ENCODE peak calls at places on chromosomes 13 and 19, in seven cellular contexts. R, Y, P, D, F, V and B are unnamed samples.

GRCh38 chr13:38582133-38582532 is 104.7 kb upstream of the FREM2 start:
- DNase-seq in R (no peak), Y (peak), P (no peak), D (no peak), F (peak), V (no peak), B (peak)

GRCh38 chr19:4052114-4052992 is 14.3 kb downstream of the ZBTB7A start:
- DNase-seq in R (peak), Y (no peak), P (no peak), D (no peak), F (no peak), V (peak), B (no peak)

GRCh38 chr19:4977299-4978174 is 8.6 kb downstream of the KDM4B start:
- DNase-seq in R (peak), Y (no peak), P (no peak), D (peak), F (peak), V (peak), B (peak)

GRCh38 chr19:57934820-57935665 is at the start of gene ZNF418:
- DNase-seq in R (peak), Y (peak), P (no peak), D (peak), F (peak), V (peak), B (peak)

GRCh38 chr13:107461751-107462150 is 753.6 kb downstream of the LIG4 start:
- DNase-seq in R (no peak), Y (no peak), P (no peak), D (no peak), F (peak), V (no peak), B (peak)

GRCh38 chr13:23751195-23751594 is 138.0 kb downstream of the MIPEP start:
- DNase-seq in R (no peak), Y (peak), P (no peak), D (no peak), F (peak), V (no peak), B (no peak)

GRCh38 chr13:113768018-113768905 is 9.2 kb downstream of the TMEM255B start:
- DNase-seq in R (no peak), Y (no peak), P (no peak), D (peak), F (no peak), V (no peak), B (no peak)

GRCh38 chr13:69857188-69857821 is 250.3 kb upstream of the ATXN8OS start:
- DNase-seq in R (no peak), Y (peak), P (no peak), D (no peak), F (peak), V (no peak), B (peak)

GRCh38 chr13:85508683-85509329 is 290.4 kb downstream of the SLITRK6 start:
- DNase-seq in R (no peak), Y (no peak), P (no peak), D (no peak), F (no peak), V (no peak), B (no peak)

GRCh38 chr13:52105841-52106240 is 23.0 kb downstream of the NEK5 start:
- DNase-seq in R (no peak), Y (no peak), P (no peak), D (no peak), F (no peak), V (no peak), B (no peak)

GRCh38 chr13:80562423-80562822 is 221.5 kb upstream of the SPRY2 start:
- DNase-seq in R (no peak), Y (no peak), P (no peak), D (no peak), F (no peak), V (no peak), B (no peak)

GRCh38 chr13:70203661-70204229 is 95.5 kb upstream of the KLHL1 start:
- DNase-seq in R (no peak), Y (no peak), P (no peak), D (no peak), F (peak), V (no peak), B (no peak)

GRCh38 chr19:46481187-46481586 is 9.8 kb upstream of the PNMA8A start:
- DNase-seq in R (no peak), Y (no peak), P (no peak), D (no peak), F (peak), V (peak), B (no peak)

GRCh38 chr19:17953869-17954268 is 13.0 kb upstream of the KCNN1 start:
- DNase-seq in R (no peak), Y (no peak), P (no peak), D (no peak), F (no peak), V (no peak), B (no peak)

GRCh38 chr19:17951151-17952040 is 15.5 kb upstream of the KCNN1 start:
- DNase-seq in R (no peak), Y (peak), P (no peak), D (no peak), F (no peak), V (no peak), B (no peak)

GRCh38 chr19:17954401-17954800 is 12.5 kb upstream of the KCNN1 start:
- DNase-seq in R (no peak), Y (no peak), P (no peak), D (no peak), F (no peak), V (no peak), B (no peak)

GRCh38 chr19:17952041-17952976 is 14.6 kb upstream of the KCNN1 start:
- DNase-seq in R (no peak), Y (no peak), P (no peak), D (no peak), F (no peak), V (no peak), B (no peak)

GRCh38 chr19:17953316-17953801 is 13.5 kb upstream of the KCNN1 start:
- DNase-seq in R (no peak), Y (no peak), P (no peak), D (no peak), F (no peak), V (no peak), B (no peak)
- H3K4me3 ChIP-seq in R (no peak), Y (no peak), P (no peak), D (no peak), F (no peak), V (no peak), B (no peak)

DNA sequence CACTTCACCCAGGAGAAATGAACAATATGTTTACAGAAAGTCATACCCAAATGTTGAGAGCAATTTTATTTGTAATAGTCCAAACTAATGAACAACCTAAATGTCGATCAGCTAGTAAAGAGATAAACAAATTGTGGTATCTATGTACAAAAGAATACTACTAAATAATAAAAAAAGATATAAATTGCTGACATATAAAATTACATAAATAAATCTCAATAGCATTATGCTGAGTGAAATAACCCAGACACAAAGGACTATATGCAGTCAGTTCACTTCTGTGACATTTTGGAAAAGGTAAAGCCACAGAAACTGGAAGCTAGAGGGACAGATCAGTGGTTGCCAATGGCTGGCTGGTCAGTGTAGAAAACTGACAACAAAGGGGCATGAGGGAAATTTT is 346.0 kb upstream of the PCDH20 start:
- DNase-seq in R (no peak), Y (no peak), P (no peak), D (no peak), F (no peak), V (no peak), B (no peak)
- TF ChIP-seq CTCF in R (no peak), Y (no peak), P (no peak), D (no peak), F (no peak), V (no peak), B (no peak)

GRCh38 chr13:98676239-98676638 is 76.2 kb downstream of the SLC15A1 start:
- DNase-seq in R (no peak), Y (no peak), P (no peak), D (no peak), F (no peak), V (no peak), B (no peak)

GRCh38 chr13:98675837-98676236 is 76.6 kb downstream of the SLC15A1 start:
- DNase-seq in R (no peak), Y (no peak), P (no peak), D (no peak), F (no peak), V (no peak), B (no peak)

GRCh38 chr13:98674968-98675528 is 77.4 kb downstream of the SLC15A1 start:
- DNase-seq in R (no peak), Y (no peak), P (no peak), D (no peak), F (no peak), V (no peak), B (no peak)

GRCh38 chr13:98677398-98677797 is 75.1 kb downstream of the SLC15A1 start:
- DNase-seq in R (no peak), Y (no peak), P (no peak), D (no peak), F (peak), V (no peak), B (peak)

DNA sequence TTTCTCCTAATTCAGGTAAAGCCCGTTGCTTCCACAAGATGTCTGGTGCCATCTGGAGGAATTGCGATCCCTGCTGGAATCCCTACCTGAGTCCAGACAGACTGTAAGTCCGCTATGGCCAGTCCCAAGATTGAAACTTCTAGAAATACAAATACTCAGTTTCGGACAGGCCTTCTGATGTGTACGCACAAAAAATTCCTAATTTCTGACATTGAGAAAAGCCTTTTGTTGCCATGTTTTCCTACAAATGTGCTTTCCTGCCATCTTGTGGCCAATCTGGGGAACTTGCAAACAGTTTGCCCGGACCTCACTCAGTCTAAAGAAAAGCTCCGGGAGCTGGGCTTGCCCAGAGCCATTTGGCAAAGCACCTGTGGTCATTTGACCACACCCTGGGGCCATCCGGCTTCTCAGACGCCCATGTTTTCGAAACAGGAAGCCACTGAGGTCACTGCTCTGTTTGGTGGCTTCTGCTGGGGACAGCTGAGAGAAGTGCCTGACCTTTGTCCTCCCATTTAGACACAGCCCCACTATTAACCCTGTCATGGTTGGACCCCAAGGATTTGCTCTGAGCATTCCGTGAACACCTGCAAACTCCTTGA is 79.4 kb downstream of the SLC15A1 start:
- DNase-seq in R (peak), Y (peak), P (no peak), D (peak), F (peak), V (peak), B (peak)
- H3K4me3 ChIP-seq in R (no peak), Y (no peak), P (no peak), D (no peak), F (no peak), V (no peak), B (no peak)

DNA sequence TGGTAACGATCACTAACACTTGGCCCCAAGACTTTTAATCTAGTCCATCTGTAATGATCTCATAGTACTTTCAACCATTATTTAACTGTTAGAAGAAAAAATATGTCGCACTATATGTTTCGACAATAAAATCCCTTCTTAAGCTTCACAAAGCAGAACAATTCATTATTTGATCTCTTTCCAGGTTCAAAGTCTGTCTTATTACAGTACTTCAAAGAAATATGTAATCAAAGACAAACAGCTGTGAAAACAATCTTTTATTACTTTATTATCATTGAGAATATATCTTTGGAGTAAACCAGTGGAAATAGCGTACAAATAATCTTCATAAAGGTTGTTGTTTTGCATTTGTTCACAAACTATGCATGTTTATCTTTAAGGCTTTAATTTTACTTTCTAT is 93.5 kb downstream of the DACH1 start:
- DNase-seq in R (no peak), Y (no peak), P (no peak), D (no peak), F (no peak), V (no peak), B (no peak)
- TF ChIP-seq CTCF in R (no peak), Y (no peak), P (no peak), D (no peak), F (no peak), V (no peak), B (no peak)

DNA sequence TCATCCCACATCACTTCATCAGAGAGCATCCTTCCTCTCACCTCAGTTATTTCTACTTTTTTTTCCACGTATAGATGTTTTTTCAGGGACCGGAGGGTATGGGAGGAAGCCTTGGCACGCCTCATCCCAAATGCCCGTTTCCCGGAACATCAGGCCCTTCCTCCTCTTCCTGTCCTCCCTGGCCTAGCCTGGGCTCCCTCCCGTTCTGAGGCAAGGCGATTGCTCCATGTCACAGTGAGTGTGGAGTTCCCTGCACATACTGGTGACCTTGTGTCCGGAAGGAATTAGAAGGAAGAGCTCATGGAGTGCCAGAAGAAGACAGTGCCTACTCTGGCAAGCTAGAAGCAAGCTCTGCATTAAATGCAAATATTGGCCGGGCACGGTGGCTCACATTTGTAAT is 1.1 kb upstream of the ZNF627 start:
- DNase-seq in R (no peak), Y (no peak), P (no peak), D (no peak), F (no peak), V (no peak), B (no peak)
- H3K4me3 ChIP-seq in R (no peak), Y (no peak), P (no peak), D (no peak), F (no peak), V (no peak), B (no peak)